ENCODE peak calls at places on chromosome 2, in eight cellular contexts. L is mammary epithelial cell, P is A549, J is transverse colon, Q is cardiac muscle cell, T is HepG2, O is heart right ventricle, U is ovary. N is an unnamed sample. For H3K4me1, the result is how much of the 10 kb centered on the place peaks cover.

GRCh38 chr2:146874260-146874658 is 970.6 kb upstream of the ACVR2A start:
- DNase-seq in Q (no peak), T (no peak), P (peak), O (no peak), U (no peak), J (no peak), L (peak), N (peak)

GRCh38 chr2:54570925-54571694 is 115.0 kb downstream of the SPTBN1 start:
- DNase-seq in L (peak), J (peak), U (no peak), O (no peak), P (peak), Q (peak), T (peak), N (no peak)

GRCh38 chr2:239626971-239627598 is 226.3 kb upstream of the HDAC4 start:
- DNase-seq in P (no peak), T (no peak), J (no peak), O (no peak), L (no peak), Q (no peak), U (no peak), N (no peak)

GRCh38 chr2:242034996-242035814 is 165.7 kb downstream of the RTP5 start:
- DNase-seq in T (no peak), O (no peak), P (no peak), Q (no peak), L (no peak), U (peak), J (no peak), N (peak)

GRCh38 chr2:33321236-33321731 is 155.2 kb upstream of the RASGRP3 start:
- DNase-seq in Q (no peak), O (no peak), U (no peak), T (no peak), J (no peak), L (peak), P (no peak), N (no peak)

GRCh38 chr2:206876176-206876575 is 63.1 kb upstream of the CPO start:
- DNase-seq in O (no peak), T (no peak), J (no peak), P (no peak), L (no peak), Q (peak), U (no peak), N (no peak)

GRCh38 chr2:100563407-100564247 is 834 bp downstream of the PDCL3 start:
- DNase-seq in L (no peak), P (no peak), Q (no peak), J (no peak), T (no peak), U (no peak), O (no peak), N (no peak)

GRCh38 chr2:61993422-61994024 is 88.0 kb downstream of the COMMD1 start:
- DNase-seq in J (peak), Q (peak), U (no peak), L (peak), P (peak), T (peak), O (no peak), N (no peak)

GRCh38 chr2:147122944-147123343 is 721.9 kb upstream of the ACVR2A start:
- DNase-seq in T (no peak), P (no peak), U (no peak), Q (no peak), O (no peak), J (no peak), L (no peak), N (no peak)

GRCh38 chr2:14826518-14826917 is 194.0 kb downstream of the LRATD1 start:
- DNase-seq in P (no peak), L (peak), Q (no peak), J (no peak), O (no peak), T (no peak), U (no peak), N (no peak)

GRCh38 chr2:109529532-109530449 is 84.0 kb downstream of the SEPTIN10 start:
- DNase-seq in P (no peak), Q (no peak), T (no peak), O (no peak), L (no peak), U (no peak), J (no peak), N (no peak)

GRCh38 chr2:202019689-202020450 is 13.8 kb upstream of the FZD7 start:
- DNase-seq in L (no peak), O (peak), T (no peak), J (no peak), Q (no peak), P (no peak), U (peak), N (no peak)

GRCh38 chr2:209380278-209380677 is 43.6 kb upstream of the MAP2 start:
- DNase-seq in U (no peak), J (no peak), Q (no peak), T (no peak), O (no peak), P (no peak), L (peak), N (no peak)

GRCh38 chr2:219149667-219150066 is 10.9 kb downstream of the NHEJ1 start:
- DNase-seq in L (no peak), Q (no peak), P (no peak), T (peak), O (no peak), U (no peak), J (no peak), N (no peak)

GRCh38 chr2:109285244-109285651 is 156.2 kb downstream of the SH3RF3 start:
- DNase-seq in U (no peak), T (no peak), P (no peak), J (no peak), Q (no peak), O (no peak), L (no peak), N (no peak)

GRCh38 chr2:222319576-222320440 is 21.0 kb upstream of the PAX3 start:
- DNase-seq in O (peak), L (peak), J (no peak), U (peak), P (peak), T (no peak), Q (peak), N (peak)

GRCh38 chr2:131724019-131724418 is 196.3 kb downstream of the CCDC74A start:
- DNase-seq in U (no peak), T (no peak), O (peak), L (no peak), P (no peak), J (no peak), Q (no peak), N (no peak)

GRCh38 chr2:41934323-41935003 is 113.4 kb upstream of the PKDCC start:
- DNase-seq in U (no peak), L (no peak), T (no peak), Q (peak), P (peak), J (no peak), O (no peak), N (peak)

GRCh38 chr2:223772363-223772762 is 65.0 kb downstream of the AP1S3 start:
- DNase-seq in P (no peak), T (no peak), U (no peak), J (no peak), Q (no peak), L (no peak), O (no peak), N (no peak)

GRCh38 chr2:102449370-102449974 is 23.6 kb upstream of the SLC9A4 start:
- DNase-seq in P (peak), J (peak), O (peak), T (peak), Q (peak), L (peak), U (no peak), N (no peak)

GRCh38 chr2:195622966-195623365 is 34.1 kb upstream of the SLC39A10 start:
- DNase-seq in Q (no peak), J (no peak), L (peak), U (no peak), O (no peak), P (peak), T (peak), N (no peak)

GRCh38 chr2:188884051-188884450 is 90.1 kb upstream of the COL3A1 start:
- DNase-seq in P (peak), T (no peak), O (no peak), J (no peak), U (no peak), Q (no peak), L (no peak), N (no peak)

GRCh38 chr2:9764153-9764778 is 79.0 kb upstream of the TAF1B start:
- DNase-seq in Q (no peak), P (no peak), U (no peak), J (no peak), O (no peak), L (no peak), T (no peak), N (no peak)

GRCh38 chr2:207815254-207815653 is 45.5 kb upstream of the FZD5 start:
- DNase-seq in P (no peak), O (no peak), T (peak), U (no peak), J (no peak), Q (no peak), L (no peak), N (no peak)

GRCh38 chr2:25333981-25334380 is 7.7 kb downstream of the DNMT3A start:
- DNase-seq in O (no peak), J (no peak), U (no peak), T (no peak), P (no peak), Q (no peak), L (no peak), N (no peak)

GRCh38 chr2:159249955-159250723 is 36.4 kb downstream of the WDSUB1 start:
- DNase-seq in U (no peak), L (peak), O (no peak), J (peak), P (peak), Q (no peak), T (no peak), N (peak)

GRCh38 chr2:197599285-197599965 is 76.0 kb downstream of the RFTN2 start:
- DNase-seq in U (no peak), L (peak), J (no peak), T (peak), Q (no peak), O (no peak), P (peak), N (no peak)

GRCh38 chr2:128411431-128411830 is 92.8 kb upstream of the HS6ST1 start:
- DNase-seq in P (no peak), T (no peak), L (no peak), Q (no peak), U (peak), O (no peak), J (no peak), N (no peak)

GRCh38 chr2:144982481-144982880 is 462.6 kb upstream of the ZEB2 start:
- DNase-seq in O (no peak), Q (no peak), U (no peak), P (no peak), T (no peak), L (peak), J (no peak), N (no peak)

GRCh38 chr2:234158812-234159211 is 108.3 kb downstream of the SPP2 start:
- DNase-seq in O (no peak), L (peak), Q (no peak), P (no peak), U (no peak), T (no peak), J (no peak), N (no peak)

GRCh38 chr2:168156661-168157060 is 90.7 kb downstream of the STK39 start:
- DNase-seq in O (peak), P (peak), J (peak), L (peak), Q (no peak), U (no peak), T (no peak), N (no peak)

GRCh38 chr2:3683748-3684454 is 19.5 kb upstream of the DCDC2C start:
- DNase-seq in L (peak), T (no peak), P (no peak), Q (no peak), J (no peak), O (no peak), U (no peak), N (no peak)

GRCh38 chr2:163593941-163594340 is 141.9 kb downstream of the FIGN start:
- DNase-seq in Q (no peak), P (no peak), J (no peak), U (no peak), L (no peak), T (no peak), O (no peak), N (no peak)

GRCh38 chr2:214484239-214484638 is 73.4 kb downstream of the VWC2L start:
- DNase-seq in T (no peak), J (no peak), O (no peak), U (no peak), L (no peak), Q (no peak), P (no peak), N (no peak)

GRCh38 chr2:144996225-144996795 is 476.4 kb upstream of the ZEB2 start:
- DNase-seq in T (no peak), Q (no peak), U (no peak), O (no peak), J (no peak), P (no peak), L (peak), N (no peak)

GRCh38 chr2:36589230-36589630 is 8.7 kb downstream of the FEZ2 start:
- DNase-seq in O (no peak), J (no peak), L (no peak), T (no peak), P (no peak), U (no peak), Q (peak), N (no peak)

GRCh38 chr2:169693344-169693743 is 861 bp downstream of the CFAP210 start:
- DNase-seq in P (peak), U (no peak), T (peak), Q (no peak), L (no peak), O (no peak), J (no peak), N (no peak)
- TF ChIP-seq CTCF in P (no peak), U (no peak), T (peak), Q (peak), L (no peak), O (peak), J (no peak), N (no peak)

GRCh38 chr2:119433636-119434327 is 2.1 kb downstream of the TMEM37 start:
- DNase-seq in O (no peak), J (peak), Q (no peak), P (no peak), L (no peak), T (peak), U (no peak), N (no peak)

GRCh38 chr2:119430023-119430498 is 1.6 kb upstream of the TMEM37 start:
- DNase-seq in O (no peak), U (no peak), J (no peak), T (no peak), P (no peak), Q (no peak), L (no peak), N (no peak)

GRCh38 chr2:119432882-119433522 is 1.3 kb downstream of the TMEM37 start:
- DNase-seq in T (no peak), L (no peak), U (no peak), J (no peak), P (no peak), O (no peak), Q (no peak), N (no peak)

GRCh38 chr2:119431155-119431975 is at the start of gene TMEM37:
- DNase-seq in U (peak), T (peak), O (peak), P (peak), J (peak), Q (peak), L (peak), N (peak)

GRCh38 chr2:119431976-119432881 is 575 bp downstream of the TMEM37 start:
- DNase-seq in T (no peak), U (peak), L (no peak), J (peak), P (no peak), O (peak), Q (no peak), N (peak)
- H3K4me3 ChIP-seq in T (peak), U (peak), L (no peak), J (peak), P (peak), O (peak), Q (peak), N (peak)

GRCh38 chr2:231394201-231395141 is 1.0 kb upstream of the B3GNT7 start:
- DNase-seq in L (no peak), J (no peak), O (no peak), T (peak), U (no peak), Q (no peak), P (peak), N (no peak)
- H3K4me1 ChIP-seq in L (under half), J (under half), O (under half), T (under half), U (under half), Q (under half), P (under half), N (under half)

GRCh38 chr2:6916224-6916623 is 988 bp upstream of the RNF144A start:
- DNase-seq in J (no peak), P (no peak), U (no peak), Q (no peak), O (no peak), T (no peak), L (no peak), N (no peak)

GRCh38 chr2:6919912-6920905 is 3.0 kb downstream of the RNF144A start:
- DNase-seq in U (no peak), T (no peak), O (no peak), Q (no peak), J (no peak), P (no peak), L (no peak), N (no peak)

GRCh38 chr2:6916736-6917070 is 509 bp upstream of the RNF144A start:
- DNase-seq in U (no peak), Q (no peak), L (no peak), T (no peak), O (no peak), J (no peak), P (no peak), N (no peak)

GRCh38 chr2:6917071-6917760 is at the start of gene RNF144A:
- DNase-seq in O (peak), U (peak), J (peak), P (peak), T (no peak), Q (peak), L (peak), N (peak)

GRCh38 chr2:6917761-6918421 is 679 bp downstream of the RNF144A start:
- DNase-seq in L (no peak), U (peak), O (peak), P (no peak), T (no peak), Q (no peak), J (peak), N (peak)
- TF ChIP-seq CTCF in L (no peak), U (no peak), O (no peak), P (no peak), T (peak), Q (no peak), J (no peak), N (no peak)